ENCODE peak calls at places on chromosomes 13 and 19, in seven cellular contexts. V is Panc1, T is amygdala, W is NCI-H1105 treated with DMSO at 0.1 percent for 48 hours, C is mucosa of descending colon, E is aorta, Y is brain microvascular endothelial cell. U is an unnamed sample.

GRCh38 chr19:56663931-56664500 is 7.5 kb downstream of the ZNF835 start:
- DNase-seq in V (no peak), C (no peak), Y (no peak), W (no peak), T (no peak), E (no peak), U (no peak)

GRCh38 chr13:105107781-105108180 is 1427.7 kb downstream of the EFNB2 start:
- DNase-seq in Y (no peak), E (no peak), C (no peak), T (no peak), V (no peak), W (no peak), U (no peak)

GRCh38 chr13:76455960-76456359 is 430.2 kb downstream of the KCTD12 start:
- DNase-seq in W (no peak), T (no peak), E (no peak), Y (peak), C (no peak), V (no peak), U (peak)

GRCh38 chr19:48206402-48207093 is 36.1 kb downstream of the ZSWIM9 start:
- DNase-seq in E (no peak), C (no peak), W (peak), V (no peak), T (no peak), Y (no peak), U (no peak)

GRCh38 chr19:44570984-44571684 is 41.7 kb upstream of the CEACAM20 start:
- DNase-seq in E (peak), C (peak), T (peak), W (peak), V (peak), Y (peak), U (peak)

GRCh38 chr19:40519352-40520322 is 52.8 kb downstream of the SPTBN4 start:
- DNase-seq in Y (peak), W (peak), E (no peak), C (no peak), V (no peak), T (no peak), U (no peak)

GRCh38 chr13:38566526-38566925 is 120.4 kb upstream of the FREM2 start:
- DNase-seq in V (no peak), E (no peak), W (peak), C (no peak), T (no peak), Y (no peak), U (no peak)

GRCh38 chr13:40096357-40096911 is 441.0 kb downstream of the COG6 start:
- DNase-seq in V (no peak), Y (no peak), W (peak), E (no peak), T (no peak), C (no peak), U (no peak)

GRCh38 chr13:42544246-42544915 is 29.6 kb upstream of the TNFSF11 start:
- DNase-seq in T (no peak), V (no peak), C (no peak), Y (no peak), W (no peak), E (no peak), U (no peak)

GRCh38 chr19:35673121-35673804 is 6.9 kb downstream of the UPK1A start:
- DNase-seq in T (no peak), C (peak), Y (peak), W (no peak), E (peak), V (peak), U (no peak)

GRCh38 chr13:98370261-98370660 is 193.2 kb upstream of the RNF113B start:
- DNase-seq in E (no peak), Y (no peak), W (no peak), V (no peak), T (no peak), C (no peak), U (no peak)

GRCh38 chr19:17245535-17245984 is at the start of gene NR2F6:
- DNase-seq in V (no peak), Y (no peak), T (no peak), C (no peak), W (no peak), E (no peak), U (no peak)

GRCh38 chr19:29263305-29264080 is 50.5 kb upstream of the UQCRFS1 start:
- DNase-seq in V (peak), T (no peak), W (peak), E (no peak), C (peak), Y (peak), U (no peak)

GRCh38 chr13:102877285-102877684 is 31.5 kb downstream of the ERCC5 start:
- DNase-seq in V (no peak), E (no peak), Y (peak), C (no peak), T (no peak), W (no peak), U (no peak)

GRCh38 chr13:113421673-113422270 is 31.5 kb downstream of the ADPRHL1 start:
- DNase-seq in T (no peak), W (no peak), C (peak), E (peak), V (no peak), Y (no peak), U (peak)

GRCh38 chr19:46634656-46635218 is 1.3 kb downstream of the GNG8 start:
- DNase-seq in C (no peak), T (peak), W (peak), E (no peak), Y (no peak), V (no peak), U (no peak)

GRCh38 chr13:44758595-44759221 is 182.6 kb upstream of the TSC22D1 start:
- DNase-seq in C (no peak), E (no peak), V (no peak), W (peak), Y (peak), T (no peak), U (peak)

GRCh38 chr19:15469513-15470297 is 5.4 kb upstream of the RASAL3 start:
- DNase-seq in E (peak), Y (no peak), C (no peak), W (peak), T (no peak), V (no peak), U (no peak)

GRCh38 chr13:101977475-101977874 is 424.4 kb downstream of the FGF14 start:
- DNase-seq in E (no peak), Y (no peak), C (no peak), V (no peak), W (peak), T (no peak), U (no peak)

GRCh38 chr19:3668331-3669133 is 31.7 kb downstream of the PIP5K1C start:
- DNase-seq in V (no peak), W (no peak), T (peak), Y (no peak), E (no peak), C (no peak), U (no peak)

GRCh38 chr19:34482380-34483250 is 1.1 kb downstream of the WTIP start:
- DNase-seq in W (no peak), Y (no peak), T (no peak), C (no peak), E (no peak), V (no peak), U (no peak)

GRCh38 chr19:7260161-7260560 is 34.1 kb downstream of the INSR start:
- DNase-seq in W (no peak), T (no peak), V (no peak), Y (no peak), E (no peak), C (no peak), U (no peak)

GRCh38 chr19:39998511-39998910 is 1.7 kb downstream of the ZNF546 start:
- DNase-seq in E (no peak), C (no peak), Y (no peak), T (no peak), W (no peak), V (peak), U (no peak)

GRCh38 chr19:23470873-23471555 is 75.7 kb upstream of the ZNF91 start:
- DNase-seq in Y (no peak), W (peak), C (peak), T (no peak), V (no peak), E (no peak), U (no peak)

GRCh38 chr13:33349996-33350826 is 64.7 kb upstream of the STARD13 start:
- DNase-seq in V (no peak), Y (peak), T (no peak), E (peak), W (no peak), C (peak), U (no peak)

U was measured in astrocyte of the cerebellum.